ENCODE peak calls at places on chromosomes 6 and 20, in seven cellular contexts. L is cardiac fibroblast, U is cardiac muscle cell, V is lung, Z is GM23338, O is IMR-90, X is NB4. H is an unnamed sample.

GRCh38 chr6:14222956-14223355 is 105.4 kb downstream of the CD83 start:
- DNase-seq in L (no peak), U (no peak), V (no peak), Z (no peak), O (no peak), X (no peak), H (no peak)

GRCh38 chr6:105692630-105693212 is 289.8 kb upstream of the PREP start:
- DNase-seq in L (no peak), U (no peak), V (no peak), Z (no peak), O (no peak), X (peak; percentile 30), H (no peak)

GRCh38 chr6:35417979-35418661 is 34.0 kb upstream of the FANCE start:
- DNase-seq in L (no peak), U (no peak), V (no peak), Z (no peak), O (no peak), X (peak; percentile 78), H (no peak)

GRCh38 chr6:138372711-138373463 is 4.8 kb upstream of the SMIM28 start:
- DNase-seq in L (peak; percentile 74), U (peak; percentile 52), V (no peak), Z (no peak), O (no peak), X (peak; percentile 39), H (no peak)

GRCh38 chr6:12440981-12441380 is 150.8 kb downstream of the EDN1 start:
- DNase-seq in L (peak; percentile 34), U (peak; percentile 30), V (no peak), Z (peak; percentile 45), O (peak; percentile 9), X (peak; percentile 25), H (no peak)

GRCh38 chr20:24798930-24799705 is 150.0 kb upstream of the CST7 start:
- DNase-seq in L (no peak), U (no peak), V (no peak), Z (no peak), O (no peak), X (no peak), H (no peak)

GRCh38 chr6:14472964-14473363 is 355.4 kb downstream of the CD83 start:
- DNase-seq in L (peak; percentile 48), U (peak; percentile 44), V (no peak), Z (no peak), O (peak; percentile 61), X (peak; percentile 40), H (no peak)

GRCh38 chr20:40073535-40074111 is 615.4 kb downstream of the MAFB start:
- DNase-seq in L (no peak), U (no peak), V (no peak), Z (peak; percentile 73), O (no peak), X (peak; percentile 6), H (no peak)

GRCh38 chr20:46004813-46005505 is 3.7 kb upstream of the MMP9 start:
- DNase-seq in L (no peak), U (peak; percentile 13), V (no peak), Z (peak; percentile 89), O (no peak), X (peak; percentile 99), H (no peak)

GRCh38 chr20:58598271-58599015 is 52.6 kb upstream of the STX16 start:
- DNase-seq in L (peak; percentile 66), U (peak; percentile 86), V (no peak), Z (no peak), O (peak; percentile 69), X (no peak), H (no peak)

GRCh38 chr6:108117427-108118358 is 43.2 kb upstream of the OSTM1 start:
- DNase-seq in L (peak; percentile 24), U (peak; percentile 21), V (no peak), Z (peak; percentile 88), O (peak; percentile 21), X (peak; percentile 83), H (no peak)

GRCh38 chr20:19967441-19967840 is 49.7 kb upstream of the NAA20 start:
- DNase-seq in L (no peak), U (no peak), V (no peak), Z (no peak), O (no peak), X (no peak), H (no peak)

GRCh38 chr6:75991941-75992340 is 80.5 kb downstream of the IMPG1 start:
- DNase-seq in L (no peak), U (no peak), V (no peak), Z (peak; percentile 20), O (no peak), X (no peak), H (no peak)
- TF ChIP-seq CTCF in L (no peak), U (no peak), V (no peak), Z (peak; percentile 47), O (no peak), X (no peak), H (no peak)

GRCh38 chr20:428658-429200 is 20.6 kb downstream of the RBCK1 start:
- DNase-seq in L (no peak), U (no peak), V (no peak), Z (peak; percentile 60), O (no peak), X (no peak), H (no peak)
- TF ChIP-seq CTCF in L (no peak), U (no peak), V (no peak), Z (peak; percentile 38), O (no peak), X (no peak), H (no peak)

GRCh38 chr6:19876672-19877071 is 39.5 kb downstream of the ID4 start:
- DNase-seq in L (no peak), U (no peak), V (no peak), Z (no peak), O (no peak), X (no peak), H (no peak)

GRCh38 chr6:19870322-19870721 is 33.2 kb downstream of the ID4 start:
- DNase-seq in L (no peak), U (no peak), V (no peak), Z (no peak), O (no peak), X (no peak), H (no peak)

GRCh38 chr6:19866900-19867627 is 29.9 kb downstream of the ID4 start:
- DNase-seq in L (peak; percentile 47), U (peak; percentile 57), V (no peak), Z (no peak), O (peak; percentile 55), X (no peak), H (no peak)

GRCh38 chr6:19869464-19869863 is 32.3 kb downstream of the ID4 start:
- DNase-seq in L (no peak), U (no peak), V (no peak), Z (peak; percentile 49), O (no peak), X (peak; percentile 31), H (no peak)

DNA sequence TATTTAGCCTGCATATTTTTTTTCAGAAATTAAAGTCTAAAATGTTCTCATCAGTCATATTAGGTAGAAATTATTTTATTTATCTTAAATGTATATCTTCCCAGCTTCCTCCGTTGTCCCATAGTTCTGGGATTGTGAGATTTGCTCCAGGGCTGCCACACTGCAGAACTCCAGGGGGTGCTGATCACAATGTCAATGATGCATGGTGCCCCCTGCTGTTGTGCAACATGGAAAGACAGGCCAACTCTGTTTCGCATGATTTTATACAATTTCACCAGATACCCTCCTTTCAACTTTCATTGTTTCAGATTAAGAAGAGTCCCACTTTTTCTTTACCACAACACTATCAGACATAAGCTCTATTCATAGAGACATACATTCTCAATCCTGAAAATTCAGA is 35.9 kb downstream of the ID4 start:
- DNase-seq in L (no peak), U (peak; percentile 9), V (no peak), Z (peak; percentile 54), O (no peak), X (peak; percentile 15), H (no peak)
- TF ChIP-seq CTCF in L (no peak), U (peak; percentile 17), V (no peak), Z (peak; percentile 73), O (peak; percentile 33), X (peak; percentile 10), H (no peak)

GRCh38 chr6:19452495-19452894 is 384.7 kb upstream of the ID4 start:
- DNase-seq in L (no peak), U (no peak), V (no peak), Z (peak; percentile 64), O (no peak), X (no peak), H (no peak)
- TF ChIP-seq CTCF in L (no peak), U (no peak), V (no peak), Z (peak; percentile 51), O (no peak), X (no peak), H (no peak)

GRCh38 chr20:5567644-5568043 is 182.6 kb upstream of the SHLD1 start:
- DNase-seq in L (no peak), U (no peak), V (no peak), Z (no peak), O (no peak), X (no peak), H (no peak)

GRCh38 chr20:5570442-5570841 is 179.8 kb upstream of the SHLD1 start:
- DNase-seq in L (no peak), U (no peak), V (no peak), Z (no peak), O (no peak), X (no peak), H (no peak)

GRCh38 chr20:5570031-5570430 is 180.2 kb upstream of the SHLD1 start:
- DNase-seq in L (no peak), U (no peak), V (no peak), Z (no peak), O (no peak), X (no peak), H (no peak)

DNA sequence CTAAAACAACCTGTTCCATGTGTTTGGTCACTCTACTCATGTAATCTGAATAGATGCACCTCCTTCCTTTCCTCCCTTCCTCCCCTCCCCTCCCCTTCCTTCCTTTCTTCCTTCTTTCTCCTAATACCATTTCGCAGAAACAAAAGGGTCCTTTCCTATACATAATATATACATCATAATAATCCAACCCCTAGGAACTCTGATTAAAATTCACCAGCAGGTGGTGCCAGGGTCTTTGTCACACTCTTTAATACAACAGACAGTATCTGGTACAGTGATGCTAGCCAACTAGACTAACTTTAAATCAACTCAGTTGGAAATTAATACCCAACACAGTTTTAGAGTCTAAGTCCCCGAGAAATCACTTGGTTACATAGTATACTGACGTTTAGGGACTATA is 181.2 kb upstream of the SHLD1 start:
- DNase-seq in L (peak; percentile 61), U (peak; percentile 67), V (no peak), Z (peak; percentile 27), O (peak; percentile 59), X (peak; percentile 69), H (no peak)
- TF ChIP-seq CTCF in L (peak; percentile 40), U (peak; percentile 50), V (no peak), Z (peak; percentile 43), O (peak; percentile 59), X (peak; percentile 39), H (peak; percentile 20)

H was measured in tibial nerve.